ENCODE peak calls at places on chromosomes 12 and 14, in six cellular contexts. A is mesendoderm, N is uterus, B is NCI-H1092, H is T-helper 2 cell, L is AG08396. Y is an unnamed sample.
A peak's percentile ranks its signal among the peaks of the same experiment; 100 is the strongest.

GRCh38 chr12:90841336-90841735 is 113.6 kb downstream of the CCER1 start:
- DNase-seq in A (no peak), B (no peak), N (no peak), H (no peak), L (no peak), Y (no peak)

GRCh38 chr14:93430319-93430801 is 379 bp upstream of the UNC79 start:
- DNase-seq in B (peak; percentile 70), N (no peak), L (peak; percentile 6), A (peak; percentile 91), H (no peak), Y (no peak)

GRCh38 chr14:32940066-32940651 is 1.5 kb downstream of the NPAS3 start:
- DNase-seq in H (no peak), N (no peak), B (peak; percentile 7), A (no peak), L (no peak), Y (no peak)

GRCh38 chr12:94435511-94435927 is 24.1 kb downstream of the CEP83 start:
- DNase-seq in N (no peak), A (peak; percentile 64), H (no peak), L (no peak), B (no peak), Y (no peak)

GRCh38 chr14:58637391-58638230 is at the start of gene DACT1:
- DNase-seq in N (peak; percentile 72), B (no peak), A (peak; percentile 80), L (peak; percentile 82), H (no peak), Y (peak; percentile 11)

GRCh38 chr12:88952543-88952942 is 372.3 kb upstream of the KITLG start:
- DNase-seq in H (no peak), B (no peak), N (no peak), L (no peak), A (no peak), Y (no peak)

GRCh38 chr14:24392327-24393098 is 6.3 kb upstream of the NYNRIN start:
- DNase-seq in N (no peak), L (peak; percentile 50), H (no peak), B (no peak), A (peak; percentile 56), Y (no peak)

GRCh38 chr14:99425272-99425681 is 55.4 kb downstream of the SETD3 start:
- DNase-seq in H (no peak), A (no peak), N (no peak), L (no peak), B (peak; percentile 34), Y (no peak)

GRCh38 chr14:91249841-91250616 is 5.5 kb upstream of the GPR68 start:
- DNase-seq in N (no peak), L (no peak), H (no peak), A (peak; percentile 79), B (peak; percentile 93), Y (no peak)

GRCh38 chr12:71828813-71829212 is 10.7 kb upstream of the TBC1D15 start:
- DNase-seq in H (no peak), A (no peak), N (no peak), B (no peak), L (no peak), Y (no peak)

GRCh38 chr14:40318211-40318719 is 886.0 kb upstream of the FBXO33 start:
- DNase-seq in H (no peak), A (peak; percentile 34), N (no peak), L (no peak), B (no peak), Y (no peak)

GRCh38 chr14:67137744-67138371 is 51.4 kb upstream of the GARIN2 start:
- DNase-seq in A (peak; percentile 21), L (peak; percentile 7), N (no peak), H (no peak), B (no peak), Y (no peak)

GRCh38 chr12:83128529-83128928 is 441.8 kb downstream of the TMTC2 start:
- DNase-seq in L (no peak), N (no peak), H (no peak), A (no peak), B (no peak), Y (no peak)

GRCh38 chr12:6360080-6360571 is 15.2 kb downstream of the SCNN1A start:
- DNase-seq in N (no peak), A (no peak), H (no peak), L (no peak), B (no peak), Y (no peak)

GRCh38 chr12:23889069-23889440 is 60.4 kb downstream of the SOX5 start:
- DNase-seq in B (no peak), A (no peak), L (no peak), N (no peak), H (no peak), Y (no peak)

GRCh38 chr14:56590535-56590951 is 10.9 kb downstream of the TMEM260 start:
- DNase-seq in H (no peak), B (no peak), N (no peak), L (no peak), A (peak; percentile 79), Y (no peak)

Y was measured in GOT3.